ENCODE peak calls at places on chromosome 18, in ten cellular contexts. V is fibroblast of lung; Z is Peyer's patch; B is BJ; Y is left ventricle myocardium inferior; M is pancreas; U is tibial nerve; F is ovary; N is body of pancreas; D is CD8-positive, alpha-beta T cell. L is an unnamed sample. For H3K27me3, the result is how much of the 10 kb centered on the place peaks cover.

GRCh38 chr18:49647496-49648168 is 85.8 kb downstream of the LIPG start:
- DNase-seq in Z (peak), F (no peak), N (no peak), M (no peak), B (no peak), U (no peak), D (no peak), V (peak), Y (no peak), L (no peak)

GRCh38 chr18:58785171-58785805 is 79.4 kb upstream of the ZNF532 start:
- DNase-seq in U (no peak), D (no peak), F (peak), V (peak), M (no peak), N (peak), B (peak), Y (no peak), Z (no peak), L (peak)

GRCh38 chr18:39698436-39698835 is 2132.8 kb upstream of the CELF4 start:
- DNase-seq in Y (no peak), Z (no peak), M (no peak), F (no peak), U (no peak), N (no peak), D (no peak), V (no peak), B (no peak), L (no peak)

GRCh38 chr18:77905011-77905410 is 655.4 kb downstream of the GALR1 start:
- DNase-seq in Y (no peak), Z (no peak), N (no peak), M (no peak), V (no peak), B (no peak), F (no peak), U (no peak), D (no peak), L (no peak)

GRCh38 chr18:4549164-4549920 is 94.2 kb upstream of the DLGAP1 start:
- DNase-seq in N (no peak), B (no peak), V (no peak), F (no peak), M (no peak), Z (no peak), Y (no peak), U (no peak), D (no peak), L (no peak)

GRCh38 chr18:45874501-45875184 is 49.2 kb downstream of the SIGLEC15 start:
- DNase-seq in V (no peak), Y (no peak), B (no peak), M (no peak), D (peak), U (no peak), N (no peak), F (no peak), Z (peak), L (no peak)

GRCh38 chr18:55790296-55790695 is 202.3 kb upstream of the TCF4 start:
- DNase-seq in D (no peak), U (no peak), Z (no peak), V (peak), M (no peak), N (no peak), F (no peak), B (peak), Y (no peak), L (no peak)

GRCh38 chr18:62991959-62992358 is 276.6 kb downstream of the PHLPP1 start:
- DNase-seq in Y (no peak), U (no peak), Z (no peak), B (no peak), N (no peak), M (no peak), D (no peak), V (no peak), F (no peak), L (no peak)

GRCh38 chr18:8948471-8949149 is 153.9 kb upstream of the NDUFV2 start:
- DNase-seq in U (no peak), Y (no peak), N (no peak), M (no peak), B (peak), F (no peak), D (no peak), Z (no peak), V (peak), L (no peak)

GRCh38 chr18:50776383-50776782 is 43.4 kb downstream of the MRO start:
- DNase-seq in Y (no peak), B (no peak), F (no peak), U (no peak), Z (no peak), N (no peak), D (no peak), M (no peak), V (no peak), L (no peak)

GRCh38 chr18:44128365-44128764 is 552.3 kb upstream of the SETBP1 start:
- DNase-seq in U (no peak), Z (no peak), N (no peak), M (no peak), Y (no peak), V (peak), D (no peak), F (no peak), B (no peak), L (no peak)

GRCh38 chr18:58105206-58105907 is 61.3 kb downstream of the NEDD4L start:
- DNase-seq in Z (no peak), B (no peak), V (peak), Y (no peak), F (no peak), M (no peak), U (no peak), N (no peak), D (no peak), L (no peak)

GRCh38 chr18:50194623-50195532 is at the start of gene MYO5B:
- DNase-seq in V (no peak), Y (peak), M (peak), D (peak), F (peak), N (peak), U (no peak), B (no peak), Z (peak), L (no peak)

GRCh38 chr18:39191931-39192330 is 1626.3 kb upstream of the CELF4 start:
- DNase-seq in M (no peak), Y (no peak), D (no peak), Z (no peak), N (no peak), B (no peak), F (no peak), U (no peak), V (no peak), L (no peak)

GRCh38 chr18:24514439-24514838 is 54.0 kb downstream of the HRH4 start:
- DNase-seq in M (no peak), V (peak), B (no peak), D (no peak), F (no peak), Z (no peak), U (no peak), N (no peak), Y (no peak), L (no peak)

GRCh38 chr18:36031903-36032302 is 35.5 kb downstream of the RPRD1A start:
- DNase-seq in F (no peak), D (no peak), Z (no peak), B (no peak), U (no peak), V (no peak), Y (no peak), N (no peak), M (no peak), L (no peak)

GRCh38 chr18:29711931-29712330 is 1330.6 kb downstream of the DSC3 start:
- DNase-seq in M (no peak), V (no peak), Y (no peak), D (no peak), F (no peak), U (no peak), N (no peak), B (no peak), Z (no peak), L (no peak)

GRCh38 chr18:27887287-27887686 is 289.6 kb downstream of the CDH2 start:
- DNase-seq in D (no peak), M (no peak), V (no peak), U (no peak), B (no peak), N (no peak), Z (no peak), F (no peak), Y (no peak), L (no peak)

GRCh38 chr18:23194150-23194968 is 59.1 kb downstream of the CABLES1 start:
- DNase-seq in Z (no peak), B (no peak), F (no peak), Y (no peak), D (no peak), N (no peak), M (no peak), U (no peak), V (peak), L (no peak)

GRCh38 chr18:43022874-43023273 is 92.6 kb downstream of the RIT2 start:
- DNase-seq in Y (no peak), N (no peak), D (no peak), V (peak), F (no peak), B (no peak), U (no peak), M (no peak), Z (no peak), L (no peak)

GRCh38 chr18:24964213-24964612 is 387.8 kb downstream of the ZNF521 start:
- DNase-seq in N (no peak), B (no peak), U (no peak), D (no peak), Z (peak), V (peak), F (no peak), Y (no peak), M (no peak), L (no peak)

GRCh38 chr18:63492851-63493250 is 16.1 kb downstream of the SERPINB5 start:
- DNase-seq in M (no peak), U (no peak), F (no peak), Y (no peak), N (no peak), D (no peak), V (no peak), B (no peak), Z (no peak), L (no peak)

GRCh38 chr18:8721716-8722115 is 16.4 kb downstream of the MTCL1 start:
- DNase-seq in B (no peak), Z (peak), F (no peak), U (no peak), D (no peak), Y (no peak), N (no peak), M (no peak), V (no peak), L (no peak)

GRCh38 chr18:55400590-55401274 is 187.3 kb downstream of the TCF4 start:
- DNase-seq in N (no peak), U (no peak), D (no peak), B (no peak), M (no peak), Y (no peak), Z (no peak), V (peak), F (no peak), L (no peak)

GRCh38 chr18:59549797-59550516 is 147.3 kb downstream of the CCBE1 start:
- DNase-seq in Y (peak), D (no peak), V (no peak), N (no peak), F (no peak), B (no peak), M (no peak), Z (no peak), U (no peak), L (no peak)

GRCh38 chr18:48922801-48923730 is 27.7 kb downstream of the SMAD7 start:
- DNase-seq in M (no peak), Y (peak), U (peak), Z (peak), D (no peak), B (peak), F (peak), N (peak), V (peak), L (peak)

GRCh38 chr18:11179959-11180519 is 30.7 kb upstream of the PIEZO2 start:
- DNase-seq in F (no peak), B (no peak), N (no peak), D (no peak), Y (no peak), M (no peak), V (no peak), Z (no peak), U (no peak), L (no peak)

GRCh38 chr18:3599235-3599634 is 149.3 kb downstream of the TGIF1 start:
- DNase-seq in B (no peak), U (no peak), Y (no peak), D (no peak), Z (no peak), N (no peak), F (no peak), V (no peak), M (no peak), L (no peak)

GRCh38 chr18:3397031-3397750 is 52.8 kb upstream of the TGIF1 start:
- DNase-seq in V (no peak), Y (no peak), M (no peak), D (no peak), F (no peak), N (no peak), Z (no peak), B (no peak), U (no peak), L (no peak)

GRCh38 chr18:31225668-31226067 is 63.0 kb upstream of the DSC1 start:
- DNase-seq in F (no peak), U (no peak), V (no peak), D (no peak), N (peak), M (no peak), Z (no peak), Y (peak), B (no peak), L (no peak)

GRCh38 chr18:55351220-55351619 is 236.8 kb downstream of the TCF4 start:
- DNase-seq in Z (no peak), N (no peak), F (no peak), V (no peak), D (no peak), B (no peak), M (no peak), U (no peak), Y (no peak), L (no peak)

GRCh38 chr18:70659026-70659726 is 370.3 kb downstream of the SOCS6 start:
- DNase-seq in F (no peak), D (peak), B (no peak), M (no peak), Z (peak), N (no peak), Y (no peak), U (no peak), V (no peak), L (no peak)

GRCh38 chr18:63949068-63949737 is at the start of gene HMSD:
- DNase-seq in B (no peak), D (peak), N (peak), V (peak), U (no peak), M (peak), F (peak), Y (peak), Z (peak), L (no peak)

GRCh38 chr18:9974279-9974915 is 60.6 kb downstream of the VAPA start:
- DNase-seq in B (peak), N (no peak), F (no peak), Y (no peak), M (no peak), D (no peak), V (peak), U (no peak), Z (no peak), L (no peak)

GRCh38 chr18:52007109-52007508 is 332.9 kb upstream of the DCC start:
- DNase-seq in V (no peak), D (no peak), U (no peak), Y (no peak), F (no peak), N (no peak), B (no peak), Z (no peak), M (no peak), L (no peak)
- TF ChIP-seq CTCF in V (no peak), D (no peak), U (no peak), Y (no peak), F (no peak), N (no peak), B (no peak), Z (no peak), M (no peak), L (no peak)

DNA sequence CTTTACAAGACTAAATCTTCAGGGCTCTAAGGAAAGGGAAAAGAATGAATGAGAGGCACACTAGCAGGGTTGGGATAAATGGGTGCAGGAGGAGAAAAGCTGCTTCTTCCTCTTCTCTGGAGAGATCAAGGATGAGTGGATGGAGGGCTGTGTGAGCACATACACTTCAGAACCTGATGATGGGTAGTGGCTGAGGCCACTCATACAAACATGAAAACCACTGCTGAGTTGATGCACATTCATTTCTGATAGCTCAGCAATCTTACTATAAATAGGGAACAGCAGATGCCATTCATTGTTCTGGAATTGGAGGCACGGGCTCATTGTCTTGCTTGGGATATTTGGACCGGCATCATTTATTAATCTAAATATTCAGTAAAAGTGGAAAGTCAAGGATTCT is 152.4 kb upstream of the KCTD1 start:
- DNase-seq in D (no peak), M (no peak), B (no peak), Z (no peak), F (no peak), V (no peak), N (no peak), Y (no peak), U (no peak), L (no peak)
- H3K27me3 ChIP-seq in D (under half), M (under half), B (under half), Z (under half), F (under half), V (under half), N (under half), Y (under half), U (under half), L (under half)

GRCh38 chr18:74294526-74294925 is 2.8 kb upstream of the CYB5A start:
- DNase-seq in M (no peak), Y (no peak), B (no peak), U (no peak), F (no peak), N (no peak), D (no peak), V (no peak), Z (no peak), L (peak)

GRCh38 chr18:74289946-74290478 is 1.8 kb downstream of the CYB5A start:
- DNase-seq in N (no peak), U (no peak), V (no peak), M (no peak), B (no peak), F (no peak), Y (no peak), D (no peak), Z (no peak), L (no peak)

GRCh38 chr18:74290831-74291770 is 662 bp downstream of the CYB5A start:
- DNase-seq in U (no peak), Z (peak), M (peak), V (no peak), N (peak), F (peak), B (no peak), D (no peak), Y (peak), L (peak)

GRCh38 chr18:74292541-74292858 is 737 bp upstream of the CYB5A start:
- DNase-seq in D (no peak), Y (no peak), V (no peak), U (no peak), M (no peak), N (no peak), F (no peak), Z (no peak), B (no peak), L (no peak)

DNA sequence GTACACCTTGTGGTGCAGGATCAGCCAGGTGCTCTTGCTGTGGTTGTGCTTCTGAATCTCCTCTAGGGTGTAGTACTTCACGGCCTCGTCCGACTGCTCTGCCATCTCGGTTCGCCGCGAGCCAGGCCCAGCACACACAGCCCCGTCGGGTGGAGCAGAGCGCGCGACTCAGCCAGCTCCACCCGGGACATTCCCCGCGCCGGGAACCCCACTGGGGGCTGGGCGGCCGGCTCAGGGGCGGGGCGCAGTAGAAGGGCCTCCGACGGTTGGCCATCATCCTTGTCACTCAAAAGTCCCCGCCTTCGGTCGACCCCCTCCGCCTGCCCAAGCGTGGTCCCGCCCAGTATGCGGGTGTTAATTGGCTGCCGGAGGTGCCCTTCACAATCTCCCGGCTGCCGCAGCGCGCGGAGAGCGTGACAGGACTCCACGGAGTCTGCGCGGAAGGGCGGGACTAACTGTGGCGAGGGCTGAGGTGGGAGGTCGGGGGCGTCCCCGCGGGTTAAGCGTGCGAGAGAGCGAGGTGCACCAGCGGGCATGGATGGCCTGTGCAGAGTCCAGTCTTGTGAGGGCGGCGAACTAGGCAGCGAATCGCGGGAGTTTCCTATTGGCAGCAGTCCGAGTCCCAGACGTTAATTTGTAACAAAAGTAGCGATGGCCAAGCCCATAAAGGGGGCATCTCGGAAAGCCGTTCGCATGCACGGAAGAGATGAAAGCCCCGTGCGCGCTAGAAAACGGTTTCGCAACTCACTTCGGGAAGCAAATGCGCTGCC is at the start of gene CYB5A:
- DNase-seq in U (peak), V (peak), M (peak), D (peak), Y (peak), F (peak), N (peak), Z (peak), B (peak), L (peak)
- TF ChIP-seq CTCF in U (peak), V (peak), M (no peak), D (peak), Y (no peak), F (no peak), N (no peak), Z (no peak), B (no peak), L (no peak)

GRCh38 chr18:78972930-78973331 is 6.7 kb upstream of the SALL3 start:
- DNase-seq in Z (no peak), N (no peak), V (no peak), Y (no peak), B (no peak), D (no peak), F (no peak), M (no peak), U (no peak), L (no peak)

GRCh38 chr18:78975282-78975681 is 4.3 kb upstream of the SALL3 start:
- DNase-seq in D (no peak), Z (no peak), M (no peak), V (no peak), F (no peak), B (no peak), Y (no peak), N (no peak), U (no peak), L (no peak)

GRCh38 chr18:78972385-78972918 is 7.2 kb upstream of the SALL3 start:
- DNase-seq in F (no peak), U (no peak), Z (no peak), D (no peak), M (no peak), V (no peak), N (no peak), Y (no peak), B (no peak), L (no peak)

GRCh38 chr18:78974115-78974740 is 5.4 kb upstream of the SALL3 start:
- DNase-seq in V (no peak), U (no peak), D (no peak), F (no peak), B (no peak), N (no peak), M (no peak), Z (no peak), Y (no peak), L (no peak)

GRCh38 chr18:78973357-78974083 is 6.1 kb upstream of the SALL3 start:
- DNase-seq in N (no peak), D (no peak), Z (no peak), M (no peak), U (no peak), B (no peak), F (no peak), Y (no peak), V (no peak), L (no peak)
- H3K27me3 ChIP-seq in N (under half), D (under half), Z (under half), M (under half), U (half or more), B (under half), F (under half), Y (half or more), V (under half), L (under half)

DNA sequence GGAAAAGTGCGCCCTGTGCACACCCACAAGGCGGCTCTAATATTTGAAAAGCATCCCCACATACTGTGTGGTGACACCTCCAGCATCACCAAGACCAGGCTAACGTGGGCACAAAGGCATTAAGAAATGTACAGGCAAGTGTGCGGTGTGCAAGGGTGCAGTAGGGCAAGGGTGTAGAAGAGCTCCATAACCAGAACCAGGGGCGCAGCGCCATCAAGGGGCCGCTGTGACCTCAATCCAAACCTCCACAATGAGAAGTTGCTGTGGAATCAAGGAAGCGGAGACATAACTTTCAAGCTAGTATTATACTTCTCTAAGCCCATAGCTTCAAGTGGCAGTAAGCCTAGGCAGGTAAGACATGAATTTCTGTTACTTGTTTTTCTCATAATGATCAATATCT is 13.0 kb downstream of the L3MBTL4 start:
- DNase-seq in Y (no peak), F (no peak), B (no peak), U (no peak), N (no peak), V (no peak), D (no peak), Z (no peak), M (no peak), L (no peak)
- TF ChIP-seq CTCF in Y (peak), F (no peak), B (no peak), U (no peak), N (no peak), V (no peak), D (no peak), Z (no peak), M (no peak), L (no peak)

L was measured in uterus.